ENCODE peak calls at places on chromosomes 7 and 10, in six cellular contexts. M is AG09319, Y is adrenal gland, P is cardiac muscle cell, N is PC-3, B is T-helper 9 cell. H is an unnamed sample.

GRCh38 chr10:11270135-11270857 is 252.6 kb downstream of the CELF2 start:
- DNase-seq in M (no peak), Y (peak; percentile 58), P (peak; percentile 95), N (peak; percentile 44), B (peak; percentile 64), H (no peak)

GRCh38 chr7:96088579-96088978 is 233.3 kb downstream of the SLC25A13 start:
- DNase-seq in M (no peak), Y (no peak), P (no peak), N (peak; percentile 83), B (no peak), H (no peak)

GRCh38 chr7:134767567-134768168 is 11.8 kb upstream of the CALD1 start:
- DNase-seq in M (no peak), Y (no peak), P (no peak), N (no peak), B (no peak), H (no peak)

GRCh38 chr10:79381804-79382221 is 34.5 kb downstream of the PPIF start:
- DNase-seq in M (no peak), Y (peak; percentile 45), P (peak; percentile 49), N (no peak), B (no peak), H (no peak)

GRCh38 chr10:128779457-128779856 is 653.2 kb upstream of the MKI67 start:
- DNase-seq in M (no peak), Y (no peak), P (no peak), N (no peak), B (no peak), H (no peak)

GRCh38 chr10:66928000-66928770 is 2.3 kb downstream of the LRRTM3 start:
- DNase-seq in M (no peak), Y (no peak), P (peak; percentile 32), N (no peak), B (no peak), H (no peak)

GRCh38 chr7:28036748-28037147 is 143.8 kb downstream of the JAZF1 start:
- DNase-seq in M (no peak), Y (no peak), P (no peak), N (peak; percentile 42), B (no peak), H (no peak)

GRCh38 chr10:14859775-14860174 is 18.9 kb upstream of the SUV39H2 start:
- DNase-seq in M (no peak), Y (no peak), P (no peak), N (no peak), B (no peak), H (no peak)

GRCh38 chr10:17212802-17213204 is 11.3 kb upstream of the TRDMT1 start:
- DNase-seq in M (no peak), Y (no peak), P (no peak), N (no peak), B (no peak), H (no peak)

GRCh38 chr7:138032775-138033174 is 30.9 kb upstream of the CREB3L2 start:
- DNase-seq in M (no peak), Y (no peak), P (no peak), N (no peak), B (no peak), H (no peak)

GRCh38 chr7:32043688-32044087 is 26.5 kb downstream of the PDE1C start:
- DNase-seq in M (no peak), Y (no peak), P (no peak), N (peak; percentile 83), B (no peak), H (no peak)

GRCh38 chr7:121204537-121204936 is 124.3 kb upstream of the WNT16 start:
- DNase-seq in M (peak; percentile 59), Y (no peak), P (no peak), N (no peak), B (no peak), H (no peak)

GRCh38 chr7:112042631-112043030 is 163.6 kb downstream of the DOCK4 start:
- DNase-seq in M (no peak), Y (no peak), P (no peak), N (no peak), B (no peak), H (peak; percentile 47)

GRCh38 chr10:28719789-28720436 is 42.6 kb downstream of the BAMBI start:
- DNase-seq in M (no peak), Y (no peak), P (no peak), N (peak; percentile 55), B (no peak), H (no peak)

GRCh38 chr7:39949980-39950472 is at the start of gene CDK13:
- DNase-seq in M (peak; percentile 49), Y (peak; percentile 82), P (peak; percentile 83), N (peak; percentile 70), B (peak; percentile 91), H (peak; percentile 66)

GRCh38 chr10:124627851-124628675 is 116.1 kb downstream of the FAM53B start:
- DNase-seq in M (no peak), Y (no peak), P (no peak), N (no peak), B (no peak), H (no peak)

GRCh38 chr7:151687523-151688235 is 168.0 kb upstream of the RHEB start:
- DNase-seq in M (peak; percentile 76), Y (peak; percentile 87), P (peak; percentile 48), N (peak; percentile 99), B (no peak), H (no peak)

GRCh38 chr10:924524-924859 is 7.0 kb downstream of the LARP4B start:
- DNase-seq in M (no peak), Y (no peak), P (no peak), N (no peak), B (no peak), H (no peak)

GRCh38 chr7:47739301-47739870 is 157.5 kb upstream of the TNS3 start:
- DNase-seq in M (no peak), Y (no peak), P (no peak), N (no peak), B (no peak), H (no peak)

GRCh38 chr7:80921130-80921529 is 2.3 kb upstream of the SEMA3C start:
- DNase-seq in M (no peak), Y (no peak), P (no peak), N (peak; percentile 93), B (no peak), H (no peak)

GRCh38 chr10:52755297-52756062 is 17.1 kb downstream of the MBL2 start:
- DNase-seq in M (no peak), Y (peak; percentile 33), P (no peak), N (peak; percentile 78), B (no peak), H (no peak)

GRCh38 chr10:69303632-69304035 is 25.3 kb downstream of the HK1 start:
- DNase-seq in M (no peak), Y (no peak), P (no peak), N (peak; percentile 84), B (no peak), H (no peak)

GRCh38 chr7:1257221-1257620 is 24.5 kb downstream of the UNCX start:
- DNase-seq in M (no peak), Y (no peak), P (no peak), N (no peak), B (no peak), H (no peak)

GRCh38 chr7:2710901-2711551 is 23.0 kb downstream of the AMZ1 start:
- DNase-seq in M (no peak), Y (no peak), P (no peak), N (no peak), B (peak; percentile 21), H (no peak)

GRCh38 chr10:128087884-128088695 is 38.1 kb downstream of the MKI67 start:
- DNase-seq in M (no peak), Y (no peak), P (no peak), N (peak; percentile 29), B (no peak), H (no peak)

GRCh38 chr10:85600026-85600743 is 766.4 kb downstream of the GRID1 start:
- DNase-seq in M (no peak), Y (no peak), P (no peak), N (no peak), B (no peak), H (no peak)

GRCh38 chr10:28988980-28989379 is 299.9 kb upstream of the LYZL1 start:
- DNase-seq in M (no peak), Y (no peak), P (no peak), N (no peak), B (no peak), H (no peak)

GRCh38 chr7:99473315-99473596 is 566 bp downstream of the ZNF789 start:
- DNase-seq in M (peak; percentile 24), Y (peak; percentile 38), P (peak; percentile 52), N (peak; percentile 68), B (no peak), H (no peak)

GRCh38 chr10:58637372-58637771 is 124.7 kb downstream of the BICC1 start:
- DNase-seq in M (peak; percentile 92), Y (no peak), P (no peak), N (no peak), B (no peak), H (no peak)

GRCh38 chr10:35191523-35191922 is 64.9 kb downstream of the CREM start:
- DNase-seq in M (no peak), Y (peak; percentile 61), P (no peak), N (no peak), B (no peak), H (no peak)

GRCh38 chr7:111517441-111518037 is 44.8 kb downstream of the IMMP2L start:
- DNase-seq in M (no peak), Y (no peak), P (no peak), N (peak; percentile 88), B (no peak), H (no peak)

GRCh38 chr10:59894114-59894513 is 12.2 kb downstream of the CCDC6 start:
- DNase-seq in M (peak; percentile 57), Y (peak; percentile 82), P (no peak), N (peak; percentile 96), B (no peak), H (no peak)

GRCh38 chr10:1368772-1369171 is 312.6 kb downstream of the WDR37 start:
- DNase-seq in M (no peak), Y (no peak), P (peak; percentile 66), N (peak; percentile 18), B (peak; percentile 4), H (peak; percentile 44)

H was measured in NCI-H1436.